ENCODE peak calls at places on chromosomes 4 and X, in five cellular contexts. T is HepG2, Y is hepatocyte, G is IMR-90, K is sigmoid colon. S is an unnamed sample. For H3K4me1, the result is how much of the 10 kb centered on the place peaks cover.

GRCh38 chrX:13208281-13208935 is 111.4 kb downstream of the ATXN3L start:
- DNase-seq in Y (no peak), G (peak), K (no peak), T (peak), S (no peak)

GRCh38 chr4:124753941-124754581 is 41.5 kb upstream of the ANKRD50 start:
- DNase-seq in Y (peak), K (no peak), G (peak), T (peak), S (no peak)

GRCh38 chr4:108743021-108743420 is 19.8 kb downstream of the ETNPPL start:
- DNase-seq in G (no peak), T (no peak), Y (no peak), K (no peak), S (no peak)

GRCh38 chrX:152157042-152157441 is 18.7 kb upstream of the MAGEA10 start:
- DNase-seq in T (no peak), Y (no peak), G (no peak), K (no peak), S (no peak)

GRCh38 chr4:183355405-183355804 is 33.2 kb upstream of the CLDN24 start:
- DNase-seq in T (no peak), G (peak), Y (no peak), K (no peak), S (no peak)

GRCh38 chr4:108355523-108356208 is 186.9 kb upstream of the LEF1 start:
- DNase-seq in Y (no peak), G (no peak), K (no peak), T (no peak), S (no peak)

GRCh38 chr4:184812181-184812542 is 13.6 kb downstream of the ACSL1 start:
- DNase-seq in T (no peak), G (no peak), Y (no peak), K (no peak), S (no peak)

GRCh38 chr4:155592568-155593343 is 73.9 kb upstream of the GUCY1A1 start:
- DNase-seq in Y (no peak), T (no peak), K (no peak), G (peak), S (no peak)

GRCh38 chrX:37726346-37726745 is 40.8 kb downstream of the XK start:
- DNase-seq in Y (no peak), K (no peak), T (no peak), G (no peak), S (no peak)

GRCh38 chrX:88886908-88887307 is 139.9 kb downstream of the CPXCR1 start:
- DNase-seq in G (no peak), K (no peak), T (peak), Y (peak), S (no peak)

GRCh38 chr4:40321671-40322131 is 13.4 kb upstream of the CHRNA9 start:
- DNase-seq in K (no peak), Y (no peak), G (peak), T (no peak), S (no peak)

GRCh38 chrX:108464604-108465003 is 25.0 kb downstream of the COL4A5 start:
- DNase-seq in Y (no peak), K (no peak), T (no peak), G (no peak), S (no peak)

GRCh38 chrX:108397627-108398392 is 40.4 kb downstream of the COL4A6 start:
- DNase-seq in K (no peak), G (peak), T (no peak), Y (no peak), S (no peak)

GRCh38 chrX:10971176-10971575 is 140.0 kb upstream of the HCCS start:
- DNase-seq in Y (no peak), T (no peak), K (no peak), G (no peak), S (no peak)

GRCh38 chr4:184769285-184769825 is 35.5 kb upstream of the CENPU start:
- DNase-seq in G (no peak), K (no peak), Y (no peak), T (no peak), S (no peak)

GRCh38 chr4:184347251-184348239 is 126.8 kb downstream of the IRF2 start:
- DNase-seq in Y (peak), T (no peak), K (peak), G (peak), S (no peak)

GRCh38 chr4:80266267-80266901 is at the start of gene FGF5:
- DNase-seq in T (no peak), Y (peak), K (peak), G (peak), S (peak)

GRCh38 chrX:54808109-54808604 is 612 bp downstream of the MAGED2 start:
- DNase-seq in T (peak), G (no peak), K (peak), Y (peak), S (peak)

GRCh38 chr4:94995684-94996394 is 238.1 kb downstream of the BMPR1B start:
- DNase-seq in Y (peak), G (peak), T (no peak), K (no peak), S (no peak)

GRCh38 chr4:118849867-118850812 is 14.2 kb upstream of the SEC24D start:
- DNase-seq in Y (peak), G (peak), K (no peak), T (no peak), S (no peak)

GRCh38 chr4:60865238-60865637 is 334.9 kb upstream of the ADGRL3 start:
- DNase-seq in G (no peak), K (no peak), Y (no peak), T (no peak), S (no peak)

GRCh38 chr4:158442736-158443135 is 78.9 kb upstream of the RXFP1 start:
- DNase-seq in G (no peak), K (no peak), T (no peak), Y (no peak), S (no peak)

GRCh38 chrX:115367455-115367854 is 77.9 kb downstream of the LUZP4 start:
- DNase-seq in K (no peak), T (no peak), Y (no peak), G (peak), S (no peak)

GRCh38 chr4:109472343-109472761 is 38.7 kb downstream of the SEC24B start:
- DNase-seq in Y (no peak), K (no peak), G (peak), T (no peak), S (no peak)

GRCh38 chr4:41452484-41453225 is 85.3 kb upstream of the LIMCH1 start:
- DNase-seq in G (no peak), T (no peak), Y (no peak), K (no peak), S (no peak)

GRCh38 chr4:99529218-99529617 is 18.4 kb downstream of the C4orf17 start:
- DNase-seq in G (no peak), K (no peak), Y (peak), T (no peak), S (no peak)

GRCh38 chr4:3342182-3342854 is 49.5 kb downstream of the RGS12 start:
- DNase-seq in T (peak), G (peak), K (no peak), Y (peak), S (no peak)

GRCh38 chrX:129540725-129541184 is 696 bp downstream of the OCRL start:
- DNase-seq in G (no peak), Y (peak), T (peak), K (peak), S (peak)

GRCh38 chr4:1297023-1297395 is 7.3 kb downstream of the MAEA start:
- DNase-seq in G (no peak), T (no peak), Y (no peak), K (no peak), S (peak)

GRCh38 chrX:108177321-108177990 is 85.9 kb downstream of the ATG4A start:
- DNase-seq in T (no peak), K (no peak), Y (no peak), G (no peak), S (no peak)

DNA sequence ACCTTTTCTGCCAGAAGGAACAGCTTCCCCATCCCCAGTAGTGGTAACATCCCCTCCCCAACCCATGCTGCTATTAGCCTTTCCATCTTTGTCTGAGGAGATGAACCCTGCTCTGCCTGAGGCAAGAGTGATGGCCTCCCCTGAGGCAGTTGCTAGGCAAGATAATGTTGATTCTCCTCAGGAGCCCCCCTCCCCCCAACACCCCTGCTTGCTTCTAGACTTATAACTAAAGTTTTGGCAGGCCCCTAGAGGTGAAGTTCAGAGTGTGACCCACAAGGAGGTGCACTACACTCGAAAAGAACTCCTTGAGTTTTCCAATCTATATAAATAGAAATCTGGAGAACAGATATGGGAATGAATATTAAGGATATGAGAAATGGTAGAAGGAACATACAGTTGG is 962.5 kb downstream of the ADGRL3 start:
- DNase-seq in Y (no peak), T (no peak), G (no peak), K (no peak), S (no peak)
- TF ChIP-seq CTCF in Y (no peak), T (no peak), G (no peak), K (no peak), S (no peak)

DNA sequence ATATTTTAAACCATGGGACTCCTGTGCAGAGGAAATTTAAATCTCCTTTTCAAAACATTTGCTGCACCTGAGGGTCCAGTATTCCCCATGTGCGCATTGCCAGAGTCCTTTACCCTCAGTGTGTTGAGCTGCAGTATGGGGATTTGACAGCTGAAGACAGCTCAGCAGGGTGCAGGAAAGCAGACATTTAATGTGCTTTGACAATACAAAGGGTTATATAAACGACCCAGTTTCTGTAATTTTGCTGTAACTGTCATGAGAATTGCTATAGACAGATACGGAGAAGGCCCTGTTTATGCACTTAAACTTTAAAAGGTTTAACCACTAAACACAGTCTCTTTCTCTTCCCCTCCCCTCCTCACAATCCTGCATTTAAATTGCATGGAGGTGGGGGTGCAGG is 393.4 kb downstream of the MID1IP1 start:
- DNase-seq in K (no peak), G (no peak), T (no peak), Y (no peak), S (no peak)
- H3K4me1 ChIP-seq in K (under half), G (under half), T (under half), Y (under half), S (under half)

DNA sequence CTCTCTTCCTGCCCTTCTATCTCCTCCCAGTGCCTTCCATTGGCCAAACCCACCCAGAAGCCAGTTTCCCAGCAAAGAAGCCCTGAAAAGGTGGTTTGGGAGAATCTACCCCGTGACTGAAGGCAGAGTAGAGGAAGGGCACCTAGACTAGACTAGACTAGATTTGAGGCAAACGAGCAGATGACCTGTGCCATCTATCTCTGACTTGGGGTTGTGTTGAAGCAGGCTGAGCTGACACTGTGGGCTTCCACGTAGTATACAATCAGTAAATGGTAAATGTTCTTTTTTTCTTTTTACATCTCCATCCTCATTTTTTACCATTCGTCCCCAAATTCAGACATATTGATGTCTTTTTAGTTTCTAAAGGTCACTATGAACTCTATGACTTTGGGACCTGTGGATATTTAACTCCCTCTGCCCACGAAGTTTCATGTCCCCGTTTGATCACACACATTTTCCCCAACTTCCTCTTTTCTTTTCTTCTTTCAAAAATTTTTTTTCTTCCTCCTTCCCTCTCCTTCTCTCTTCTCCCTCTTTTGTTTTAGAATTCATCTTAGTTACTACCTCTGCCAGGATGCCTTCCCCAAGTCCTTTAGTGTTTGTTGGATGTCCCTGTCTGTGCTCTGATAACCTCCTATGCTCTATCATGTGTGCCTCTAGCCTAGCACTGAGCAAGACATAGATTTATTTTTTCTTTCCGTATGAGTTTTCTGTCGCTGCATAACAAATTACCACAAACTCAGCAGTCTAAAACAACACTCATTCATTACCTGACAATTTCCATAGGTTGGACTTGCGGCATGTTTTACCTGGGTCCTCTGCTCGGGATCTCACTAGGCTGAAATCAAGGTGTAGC is 6.2 kb upstream of the AFF1 start:
- DNase-seq in G (no peak), K (no peak), Y (no peak), T (no peak), S (no peak)
- H3K27ac ChIP-seq in G (peak), K (peak), Y (peak), T (no peak), S (no peak)

GRCh38 chrX:110665636-110666035 is 130.0 kb downstream of the CHRDL1 start:
- DNase-seq in Y (peak), K (no peak), T (peak), G (peak), S (no peak)

GRCh38 chrX:110667706-110668105 is 127.9 kb downstream of the CHRDL1 start:
- DNase-seq in G (no peak), Y (peak), K (no peak), T (no peak), S (no peak)

GRCh38 chrX:110675866-110676265 is 119.8 kb downstream of the CHRDL1 start:
- DNase-seq in G (no peak), T (no peak), Y (no peak), K (no peak), S (no peak)

GRCh38 chrX:110669572-110669971 is 126.0 kb downstream of the CHRDL1 start:
- DNase-seq in T (no peak), Y (no peak), G (no peak), K (no peak), S (no peak)

DNA sequence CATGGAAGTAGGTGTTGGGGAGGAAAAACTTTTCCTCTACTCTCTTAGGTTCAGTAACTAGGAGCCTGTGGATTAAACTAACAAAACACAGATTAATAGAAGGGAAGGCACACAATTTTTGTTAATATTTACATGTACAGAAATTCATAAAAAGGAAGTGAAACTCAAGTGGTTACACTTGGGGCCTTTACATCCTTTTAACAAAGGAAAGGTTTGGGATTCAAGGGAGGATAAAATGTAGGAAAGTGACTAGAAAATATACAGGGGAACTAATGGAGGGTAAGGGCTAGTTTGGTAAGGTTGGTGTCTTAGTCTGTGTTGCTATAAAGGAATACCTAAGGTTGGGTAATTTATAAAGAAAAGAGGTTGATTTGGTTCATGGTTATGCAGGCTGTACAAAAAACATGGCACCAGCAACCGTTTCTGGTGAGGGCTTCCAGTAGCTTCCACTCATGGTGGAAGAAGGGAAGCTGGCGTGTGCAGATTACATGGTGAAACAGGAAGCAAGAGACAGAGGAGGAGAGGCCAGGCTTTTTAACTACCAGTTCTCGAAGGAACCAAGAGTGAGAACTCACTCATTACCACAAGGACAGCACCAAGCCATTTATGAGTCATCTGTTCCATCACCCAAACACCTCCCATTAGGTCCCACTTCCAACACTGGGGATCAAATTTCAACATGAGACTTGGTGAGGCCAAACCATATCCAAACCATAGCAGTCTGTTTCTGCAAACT is 124.4 kb downstream of the CHRDL1 start:
- DNase-seq in T (no peak), G (no peak), Y (no peak), K (no peak), S (no peak)
- TF ChIP-seq CTCF in T (no peak), G (no peak), Y (no peak), K (no peak), S (no peak)

GRCh38 chr4:113572620-113573019 is 188.9 kb downstream of the CAMK2D start:
- DNase-seq in G (no peak), Y (no peak), T (no peak), K (no peak), S (no peak)
- H3K4me1 ChIP-seq in G (under half), Y (under half), T (under half), K (under half), S (under half)

S was measured in kidney.